ENCODE peak calls at places on chromosomes 16 and 17, in four cellular contexts. R, W, K and F are unnamed samples.

GRCh38 chr17:78610951-78611511 is 33.8 kb upstream of the DNAH17 start:
- DNase-seq in W (no peak), K (no peak), R (no peak), F (no peak)

GRCh38 chr17:79632432-79632735 is 21.5 kb upstream of the RBFOX3 start:
- DNase-seq in R (no peak), W (no peak), K (no peak), F (no peak)

GRCh38 chr17:59001158-59001814 is 105.4 kb downstream of the TRIM37 start:
- DNase-seq in W (peak), K (peak), R (no peak), F (peak)

GRCh38 chr16:85419503-85420408 is 193.4 kb upstream of the GSE1 start:
- DNase-seq in W (no peak), R (no peak), K (no peak), F (no peak)

GRCh38 chr16:86288716-86289294 is 221.5 kb upstream of the FOXF1 start:
- DNase-seq in R (no peak), W (no peak), K (no peak), F (no peak)

GRCh38 chr17:81189670-81190530 is 23.9 kb upstream of the AATK start:
- DNase-seq in W (peak), R (peak), K (no peak), F (peak)

GRCh38 chr16:25034916-25035315 is 19.7 kb upstream of the ARHGAP17 start:
- DNase-seq in W (no peak), K (no peak), R (no peak), F (no peak)

GRCh38 chr17:59804910-59805381 is 87.8 kb downstream of the TUBD1 start:
- DNase-seq in R (no peak), K (no peak), W (peak), F (no peak)

GRCh38 chr17:6070280-6070894 is at the start of gene WSCD1:
- DNase-seq in W (peak), R (no peak), K (no peak), F (no peak)

GRCh38 chr16:85136705-85137322 is 24.5 kb upstream of the CIBAR2 start:
- DNase-seq in K (no peak), R (peak), W (peak), F (no peak)

GRCh38 chr16:28090646-28091377 is 27.3 kb upstream of the GSG1L start:
- DNase-seq in R (no peak), K (no peak), W (no peak), F (peak)

GRCh38 chr17:41009301-41009760 is 403 bp upstream of the KRTAP3-1 start:
- DNase-seq in R (peak), K (no peak), W (no peak), F (no peak)

GRCh38 chr17:37761065-37761464 is 16.2 kb upstream of the HNF1B start:
- DNase-seq in W (no peak), R (no peak), K (no peak), F (no peak)

DNA sequence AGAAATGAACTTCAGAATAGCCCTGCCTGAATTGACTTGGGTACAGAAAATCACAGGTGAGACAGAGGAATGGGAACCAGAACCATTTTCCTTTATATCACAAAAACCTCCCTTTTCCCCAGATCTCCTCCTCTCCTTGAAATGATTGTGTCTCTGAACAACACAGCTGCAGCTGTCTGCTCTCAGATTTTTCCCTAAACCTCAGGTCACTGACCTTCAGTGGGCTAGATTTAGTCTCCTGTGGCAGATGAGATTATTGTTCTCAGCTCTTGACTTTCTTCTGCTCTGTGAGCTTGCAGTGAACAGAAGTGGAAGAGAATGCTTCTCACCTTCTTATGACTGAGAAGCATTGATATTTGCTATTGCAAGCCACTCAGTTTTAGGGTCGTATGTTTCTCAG is 92.3 kb upstream of the FAM20A start:
- DNase-seq in W (no peak), K (no peak), R (no peak), F (no peak)
- TF ChIP-seq MYC in W (no peak), K (no peak), R (no peak), F (no peak)

DNA sequence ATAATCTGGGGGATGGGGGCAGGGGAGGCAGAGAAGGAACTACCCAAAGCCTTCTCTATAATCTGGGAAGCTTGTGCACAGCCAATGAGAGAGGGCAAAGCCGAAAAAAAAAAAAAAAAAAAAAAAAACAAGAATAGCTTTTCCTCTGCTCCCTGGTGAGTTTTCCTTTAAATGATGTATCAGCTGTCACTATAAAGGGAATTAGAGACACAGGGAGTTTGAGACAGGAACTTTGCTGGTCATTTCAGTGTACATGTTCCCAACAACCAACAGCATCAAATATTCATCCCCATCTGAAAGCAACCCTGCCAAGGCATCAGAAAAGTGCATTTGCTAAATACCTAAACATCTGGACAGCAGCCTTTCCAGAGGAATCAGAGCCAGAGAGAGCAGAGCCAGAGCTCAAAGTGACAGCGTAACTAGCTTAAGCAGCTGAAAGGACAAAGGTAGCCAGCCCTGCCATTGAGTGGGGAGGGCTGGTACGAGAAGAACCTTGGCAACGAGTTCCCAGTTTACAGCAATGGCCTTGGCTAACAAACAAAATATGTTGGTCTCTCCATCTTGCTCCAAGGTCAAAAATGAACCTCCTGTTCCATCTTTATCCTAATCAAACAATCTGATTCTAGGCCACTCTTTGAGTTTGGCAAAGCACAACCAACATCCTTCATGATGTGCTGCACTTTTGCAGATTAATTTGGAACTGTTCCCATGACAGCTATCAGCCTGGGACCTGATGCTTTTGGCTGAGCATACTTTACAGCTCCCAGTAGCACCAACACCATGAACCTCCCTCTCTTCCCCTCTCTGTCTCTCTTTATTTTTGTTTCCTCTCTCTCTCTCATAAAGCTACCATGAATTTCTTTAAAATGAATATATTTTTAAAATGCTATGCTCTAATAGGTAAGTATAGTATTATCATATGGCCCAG is 143.7 kb upstream of the GNAO1 start:
- DNase-seq in K (no peak), W (no peak), R (no peak), F (no peak)
- TF ChIP-seq REST in K (no peak), W (no peak), R (no peak), F (no peak)

DNA sequence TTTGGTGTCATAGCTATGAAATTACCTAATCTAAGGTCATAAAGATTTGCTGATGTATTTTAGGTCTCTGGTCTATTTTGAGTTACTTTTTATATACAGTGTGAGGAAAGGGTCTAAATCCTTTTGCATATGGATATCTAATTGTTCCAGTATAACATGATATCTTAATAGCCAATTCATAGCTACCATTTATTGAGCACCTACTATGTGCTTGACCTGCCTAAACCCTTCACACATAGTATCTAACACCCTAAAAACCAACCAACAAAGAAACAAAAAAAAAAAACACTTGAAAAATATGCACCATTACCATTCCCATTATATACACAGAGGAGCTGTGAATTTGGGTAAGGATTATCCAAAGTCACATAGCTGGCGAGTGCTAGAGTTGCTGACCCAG is 48.7 kb upstream of the MTSS2 start:
- DNase-seq in K (no peak), R (no peak), W (no peak), F (no peak)
- TF ChIP-seq MYC in K (no peak), R (no peak), W (no peak), F (no peak)

GRCh38 chr17:28369684-28370034 is 448 bp downstream of the VTN start:
- DNase-seq in W (no peak), R (peak), K (no peak), F (no peak)

GRCh38 chr17:28367641-28368305 is 2.3 kb downstream of the VTN start:
- DNase-seq in R (no peak), K (no peak), W (no peak), F (no peak)

GRCh38 chr17:28366605-28367004 is 1.6 kb upstream of the SEBOX start:
- DNase-seq in W (peak), R (no peak), K (no peak), F (peak)

GRCh38 chr17:28368915-28369683 is 1.0 kb downstream of the VTN start:
- DNase-seq in R (no peak), W (no peak), K (no peak), F (no peak)

GRCh38 chr17:28368306-28368831 is 1.7 kb downstream of the VTN start:
- DNase-seq in K (no peak), W (no peak), R (peak), F (no peak)
- TF ChIP-seq REST in K (no peak), W (no peak), R (peak), F (no peak)